ENCODE peak calls at places on chromosomes 16 and 17, in nine cellular contexts. One of them, this sample, is unnamed.

GRCh38 chr17:78057113-78057740 is 71.3 kb downstream of the TMC6 start:
- DNase-seq in tibial nerve: no peak
- DNase-seq in transverse colon: no peak
- DNase-seq in H1: no peak
- DNase-seq in suprapubic skin: no peak
- DNase-seq in A549: no peak
- DNase-seq in SK-N-SH: no peak
- DNase-seq in ovary: no peak
- DNase-seq in stomach: no peak
- DNase-seq in this sample: no peak

GRCh38 chr16:71985262-71985974 is 14.8 kb downstream of the PKD1L3 start:
- DNase-seq in A549: no peak
- DNase-seq in transverse colon: no peak
- DNase-seq in tibial nerve: no peak
- DNase-seq in suprapubic skin: no peak
- DNase-seq in stomach: no peak
- DNase-seq in H1: no peak
- DNase-seq in SK-N-SH: no peak
- DNase-seq in ovary: no peak
- DNase-seq in this sample: no peak

GRCh38 chr17:47980516-47980915 is 9.6 kb downstream of the CDK5RAP3 start:
- DNase-seq in transverse colon: no peak
- DNase-seq in tibial nerve: no peak
- DNase-seq in suprapubic skin: no peak
- DNase-seq in ovary: no peak
- DNase-seq in stomach: no peak
- DNase-seq in SK-N-SH: no peak
- DNase-seq in A549: no peak
- DNase-seq in H1: no peak
- DNase-seq in this sample: no peak

GRCh38 chr16:20875358-20875656 is 24.9 kb downstream of the DCUN1D3 start:
- DNase-seq in transverse colon: no peak
- DNase-seq in SK-N-SH: no peak
- DNase-seq in stomach: no peak
- DNase-seq in ovary: no peak
- DNase-seq in tibial nerve: no peak
- DNase-seq in suprapubic skin: no peak
- DNase-seq in A549: no peak
- DNase-seq in H1: no peak
- DNase-seq in this sample: no peak

GRCh38 chr17:77313831-77314230 is 173.1 kb downstream of the SEC14L1 start:
- DNase-seq in transverse colon: peak
- DNase-seq in SK-N-SH: no peak
- DNase-seq in tibial nerve: no peak
- DNase-seq in ovary: no peak
- DNase-seq in stomach: no peak
- DNase-seq in H1: no peak
- DNase-seq in A549: no peak
- DNase-seq in suprapubic skin: no peak
- DNase-seq in this sample: no peak

GRCh38 chr16:49776085-49776501 is 79.8 kb downstream of the ZNF423 start:
- DNase-seq in H1: peak
- DNase-seq in SK-N-SH: peak
- DNase-seq in transverse colon: no peak
- DNase-seq in ovary: no peak
- DNase-seq in suprapubic skin: no peak
- DNase-seq in tibial nerve: no peak
- DNase-seq in stomach: no peak
- DNase-seq in A549: no peak
- DNase-seq in this sample: no peak

GRCh38 chr17:31008374-31009035 is 37.7 kb downstream of the RNF135 start:
- DNase-seq in tibial nerve: peak
- DNase-seq in transverse colon: peak
- DNase-seq in ovary: peak
- DNase-seq in suprapubic skin: peak
- DNase-seq in A549: no peak
- DNase-seq in SK-N-SH: no peak
- DNase-seq in H1: peak
- DNase-seq in stomach: peak
- DNase-seq in this sample: no peak

GRCh38 chr17:53344778-53345177 is 477.9 kb upstream of the KIF2B start:
- DNase-seq in stomach: no peak
- DNase-seq in transverse colon: no peak
- DNase-seq in ovary: no peak
- DNase-seq in tibial nerve: no peak
- DNase-seq in suprapubic skin: no peak
- DNase-seq in A549: no peak
- DNase-seq in H1: no peak
- DNase-seq in SK-N-SH: no peak
- DNase-seq in this sample: no peak

GRCh38 chr16:85988723-85989313 is 89.9 kb downstream of the IRF8 start:
- DNase-seq in suprapubic skin: no peak
- DNase-seq in tibial nerve: no peak
- DNase-seq in transverse colon: peak
- DNase-seq in SK-N-SH: no peak
- DNase-seq in stomach: no peak
- DNase-seq in H1: no peak
- DNase-seq in ovary: no peak
- DNase-seq in A549: no peak
- DNase-seq in this sample: no peak

GRCh38 chr17:74842599-74843351 is 16.9 kb downstream of the GRIN2C start:
- DNase-seq in transverse colon: peak
- DNase-seq in ovary: peak
- DNase-seq in suprapubic skin: no peak
- DNase-seq in tibial nerve: no peak
- DNase-seq in A549: peak
- DNase-seq in H1: peak
- DNase-seq in SK-N-SH: peak
- DNase-seq in stomach: peak
- DNase-seq in this sample: no peak

GRCh38 chr17:59439711-59440110 is 108.3 kb downstream of the YPEL2 start:
- DNase-seq in tibial nerve: no peak
- DNase-seq in SK-N-SH: no peak
- DNase-seq in ovary: no peak
- DNase-seq in H1: no peak
- DNase-seq in transverse colon: no peak
- DNase-seq in stomach: no peak
- DNase-seq in suprapubic skin: no peak
- DNase-seq in A549: no peak
- DNase-seq in this sample: no peak

GRCh38 chr16:20265019-20265418 is 62.3 kb downstream of the GP2 start:
- DNase-seq in ovary: no peak
- DNase-seq in H1: no peak
- DNase-seq in tibial nerve: no peak
- DNase-seq in stomach: no peak
- DNase-seq in suprapubic skin: no peak
- DNase-seq in A549: no peak
- DNase-seq in transverse colon: no peak
- DNase-seq in SK-N-SH: no peak
- DNase-seq in this sample: no peak

GRCh38 chr16:70151391-70151790 is 22.2 kb upstream of the CLEC18C start:
- DNase-seq in stomach: no peak
- DNase-seq in H1: no peak
- DNase-seq in transverse colon: no peak
- DNase-seq in ovary: no peak
- DNase-seq in SK-N-SH: no peak
- DNase-seq in tibial nerve: no peak
- DNase-seq in suprapubic skin: peak
- DNase-seq in A549: peak
- DNase-seq in this sample: no peak
- TF ChIP-seq EP300 in stomach: no peak
- TF ChIP-seq EP300 in H1: no peak
- TF ChIP-seq EP300 in transverse colon: no peak
- TF ChIP-seq EP300 in ovary: no peak
- TF ChIP-seq EP300 in SK-N-SH: no peak
- TF ChIP-seq EP300 in tibial nerve: no peak
- TF ChIP-seq EP300 in suprapubic skin: no peak
- TF ChIP-seq EP300 in A549: no peak
- TF ChIP-seq EP300 in this sample: no peak

GRCh38 chr16:88442811-88443576 is 10.1 kb upstream of the ZFPM1 start:
- DNase-seq in tibial nerve: peak
- DNase-seq in suprapubic skin: no peak
- DNase-seq in transverse colon: peak
- DNase-seq in stomach: peak
- DNase-seq in A549: peak
- DNase-seq in SK-N-SH: peak
- DNase-seq in H1: peak
- DNase-seq in ovary: peak
- DNase-seq in this sample: no peak
- TF ChIP-seq EP300 in tibial nerve: no peak
- TF ChIP-seq EP300 in suprapubic skin: no peak
- TF ChIP-seq EP300 in transverse colon: no peak
- TF ChIP-seq EP300 in stomach: no peak
- TF ChIP-seq EP300 in A549: no peak
- TF ChIP-seq EP300 in SK-N-SH: no peak
- TF ChIP-seq EP300 in H1: no peak
- TF ChIP-seq EP300 in ovary: no peak
- TF ChIP-seq EP300 in this sample: no peak

DNA sequence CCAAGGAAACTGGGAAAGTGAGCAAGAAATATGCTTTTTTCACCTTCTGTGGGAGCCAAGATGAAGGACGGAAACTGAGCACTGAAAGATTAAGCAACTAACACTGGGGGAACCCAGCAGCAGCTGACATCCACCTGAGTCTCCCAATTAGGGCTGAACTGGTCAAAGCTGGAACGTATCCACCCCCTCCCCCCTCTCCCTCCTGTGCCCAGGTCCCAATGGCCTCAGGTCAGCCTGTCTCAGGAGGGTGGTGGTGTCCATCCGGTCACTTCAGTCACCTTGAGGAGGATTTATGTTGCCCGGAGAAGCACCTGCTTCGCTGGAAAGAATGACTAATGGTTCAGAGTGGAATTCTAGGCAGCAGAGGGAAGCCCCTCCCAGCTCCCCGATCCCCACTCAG is 10.0 kb downstream of the PEMT start:
- DNase-seq in tibial nerve: no peak
- DNase-seq in SK-N-SH: no peak
- DNase-seq in suprapubic skin: no peak
- DNase-seq in transverse colon: no peak
- DNase-seq in stomach: no peak
- DNase-seq in A549: no peak
- DNase-seq in ovary: no peak
- DNase-seq in H1: no peak
- DNase-seq in this sample: no peak
- TF ChIP-seq EP300 in tibial nerve: no peak
- TF ChIP-seq EP300 in SK-N-SH: no peak
- TF ChIP-seq EP300 in suprapubic skin: no peak
- TF ChIP-seq EP300 in transverse colon: no peak
- TF ChIP-seq EP300 in stomach: no peak
- TF ChIP-seq EP300 in A549: no peak
- TF ChIP-seq EP300 in ovary: no peak
- TF ChIP-seq EP300 in H1: no peak
- TF ChIP-seq EP300 in this sample: no peak

DNA sequence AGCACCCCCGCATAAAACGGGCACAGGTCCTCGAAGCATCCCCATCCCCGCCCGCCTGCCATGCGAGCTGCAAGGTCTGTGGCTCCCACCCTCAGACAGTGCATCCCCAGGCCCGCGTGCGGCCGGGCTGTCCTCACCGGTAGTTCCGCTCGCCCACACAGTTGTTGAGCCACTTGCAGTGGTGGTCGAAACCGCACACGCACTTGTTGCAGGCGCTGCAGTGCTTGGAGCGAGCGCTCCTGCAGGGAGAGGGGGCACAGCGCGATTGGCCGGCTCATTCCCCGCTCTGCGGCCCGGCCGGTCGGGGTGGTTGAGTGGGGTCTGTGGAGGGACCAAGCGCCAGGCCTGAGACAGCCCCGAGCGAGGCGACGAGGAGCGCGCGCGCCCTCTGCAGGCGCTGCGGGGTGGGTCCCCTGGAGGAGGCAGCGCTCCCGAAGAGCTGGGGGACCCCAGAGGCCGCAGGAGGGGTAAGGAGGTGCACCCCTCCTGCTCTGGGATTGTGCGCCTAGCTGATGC is 6.0 kb upstream of the TPPP3 start:
- DNase-seq in A549: peak
- DNase-seq in ovary: peak
- DNase-seq in tibial nerve: no peak
- DNase-seq in transverse colon: no peak
- DNase-seq in suprapubic skin: no peak
- DNase-seq in SK-N-SH: peak
- DNase-seq in H1: peak
- DNase-seq in stomach: peak
- DNase-seq in this sample: no peak
- TF ChIP-seq EP300 in A549: no peak
- TF ChIP-seq EP300 in ovary: no peak
- TF ChIP-seq EP300 in tibial nerve: no peak
- TF ChIP-seq EP300 in transverse colon: no peak
- TF ChIP-seq EP300 in suprapubic skin: no peak
- TF ChIP-seq EP300 in SK-N-SH: no peak
- TF ChIP-seq EP300 in H1: no peak
- TF ChIP-seq EP300 in stomach: no peak
- TF ChIP-seq EP300 in this sample: no peak

GRCh38 chr17:62572488-62573469 is 54.7 kb upstream of the MRC2 start:
- DNase-seq in stomach: no peak
- DNase-seq in A549: no peak
- DNase-seq in H1: no peak
- DNase-seq in ovary: no peak
- DNase-seq in transverse colon: no peak
- DNase-seq in tibial nerve: no peak
- DNase-seq in SK-N-SH: no peak
- DNase-seq in suprapubic skin: no peak
- DNase-seq in this sample: no peak
- TF ChIP-seq EP300 in stomach: no peak
- TF ChIP-seq EP300 in A549: no peak
- TF ChIP-seq EP300 in H1: no peak
- TF ChIP-seq EP300 in ovary: no peak
- TF ChIP-seq EP300 in transverse colon: no peak
- TF ChIP-seq EP300 in tibial nerve: no peak
- TF ChIP-seq EP300 in SK-N-SH: peak
- TF ChIP-seq EP300 in suprapubic skin: no peak
- TF ChIP-seq EP300 in this sample: no peak

GRCh38 chr17:79617740-79618382 is 7.0 kb upstream of the RBFOX3 start:
- DNase-seq in suprapubic skin: peak
- DNase-seq in transverse colon: no peak
- DNase-seq in stomach: no peak
- DNase-seq in A549: no peak
- DNase-seq in H1: no peak
- DNase-seq in SK-N-SH: no peak
- DNase-seq in tibial nerve: no peak
- DNase-seq in ovary: no peak
- DNase-seq in this sample: no peak

GRCh38 chr17:79619636-79620206 is 8.9 kb upstream of the RBFOX3 start:
- DNase-seq in A549: no peak
- DNase-seq in suprapubic skin: peak
- DNase-seq in stomach: no peak
- DNase-seq in ovary: no peak
- DNase-seq in SK-N-SH: peak
- DNase-seq in transverse colon: peak
- DNase-seq in H1: peak
- DNase-seq in tibial nerve: no peak
- DNase-seq in this sample: no peak

GRCh38 chr17:79618383-79619067 is 7.7 kb upstream of the RBFOX3 start:
- DNase-seq in ovary: no peak
- DNase-seq in A549: no peak
- DNase-seq in stomach: no peak
- DNase-seq in H1: peak
- DNase-seq in SK-N-SH: peak
- DNase-seq in transverse colon: no peak
- DNase-seq in suprapubic skin: peak
- DNase-seq in tibial nerve: no peak
- DNase-seq in this sample: no peak

GRCh38 chr17:79620207-79621038 is 9.6 kb upstream of the RBFOX3 start:
- DNase-seq in transverse colon: peak
- DNase-seq in tibial nerve: no peak
- DNase-seq in H1: peak
- DNase-seq in suprapubic skin: peak
- DNase-seq in stomach: no peak
- DNase-seq in A549: no peak
- DNase-seq in SK-N-SH: peak
- DNase-seq in ovary: no peak
- DNase-seq in this sample: no peak

GRCh38 chr17:79619196-79619595 is 8.3 kb upstream of the RBFOX3 start:
- DNase-seq in tibial nerve: no peak
- DNase-seq in stomach: no peak
- DNase-seq in SK-N-SH: peak
- DNase-seq in A549: no peak
- DNase-seq in H1: no peak
- DNase-seq in ovary: no peak
- DNase-seq in transverse colon: no peak
- DNase-seq in suprapubic skin: no peak
- DNase-seq in this sample: no peak
- TF ChIP-seq EP300 in tibial nerve: no peak
- TF ChIP-seq EP300 in stomach: no peak
- TF ChIP-seq EP300 in SK-N-SH: no peak
- TF ChIP-seq EP300 in A549: no peak
- TF ChIP-seq EP300 in H1: no peak
- TF ChIP-seq EP300 in ovary: no peak
- TF ChIP-seq EP300 in transverse colon: no peak
- TF ChIP-seq EP300 in suprapubic skin: no peak
- TF ChIP-seq EP300 in this sample: no peak

This sample was measured in esophagus muscularis mucosa.